ENCODE peak calls at places on chromosomes 6 and 20, in four cellular contexts. One of them, this sample, is unnamed.
A peak's percentile ranks its signal among the peaks of the same experiment; 100 is the strongest.

GRCh38 chr6:43636312-43636667 is 650 bp downstream of the MAD2L1BP start:
- DNase-seq in nephron progenitor cell: no peak
- DNase-seq in fibroblast of villous mesenchyme: peak; percentile 13
- DNase-seq in brain microvascular endothelial cell: peak; percentile 14
- DNase-seq in this sample: no peak

GRCh38 chr6:30727920-30728605 is 7.9 kb downstream of the TUBB start:
- DNase-seq in fibroblast of villous mesenchyme: peak; percentile 58
- DNase-seq in nephron progenitor cell: no peak
- DNase-seq in brain microvascular endothelial cell: no peak
- DNase-seq in this sample: no peak

GRCh38 chr6:78744144-78744543 is 123.2 kb upstream of the IRAK1BP1 start:
- DNase-seq in nephron progenitor cell: no peak
- DNase-seq in brain microvascular endothelial cell: no peak
- DNase-seq in fibroblast of villous mesenchyme: no peak
- DNase-seq in this sample: no peak

GRCh38 chr6:26260791-26261484 is 104.1 kb upstream of the BTN3A2 start:
- DNase-seq in brain microvascular endothelial cell: no peak
- DNase-seq in fibroblast of villous mesenchyme: no peak
- DNase-seq in nephron progenitor cell: no peak
- DNase-seq in this sample: no peak

GRCh38 chr6:43149260-43149659 is 21.8 kb upstream of the SRF start:
- DNase-seq in brain microvascular endothelial cell: no peak
- DNase-seq in fibroblast of villous mesenchyme: no peak
- DNase-seq in nephron progenitor cell: no peak
- DNase-seq in this sample: no peak

GRCh38 chr6:45555981-45556771 is 178.4 kb upstream of the SUPT3H start:
- DNase-seq in brain microvascular endothelial cell: peak; percentile 12
- DNase-seq in nephron progenitor cell: no peak
- DNase-seq in fibroblast of villous mesenchyme: peak; percentile 89
- DNase-seq in this sample: no peak

GRCh38 chr6:99590728-99591672 is 15.6 kb upstream of the PRDM13 start:
- DNase-seq in fibroblast of villous mesenchyme: no peak
- DNase-seq in nephron progenitor cell: peak; percentile 42
- DNase-seq in brain microvascular endothelial cell: no peak
- DNase-seq in this sample: no peak

GRCh38 chr20:3679749-3680700 is 1.8 kb downstream of the ADAM33 start:
- DNase-seq in nephron progenitor cell: no peak
- DNase-seq in brain microvascular endothelial cell: peak; percentile 44
- DNase-seq in fibroblast of villous mesenchyme: peak; percentile 86
- DNase-seq in this sample: no peak

GRCh38 chr6:7161845-7162244 is 54.1 kb downstream of the RREB1 start:
- DNase-seq in nephron progenitor cell: no peak
- DNase-seq in brain microvascular endothelial cell: no peak
- DNase-seq in fibroblast of villous mesenchyme: no peak
- DNase-seq in this sample: no peak

GRCh38 chr20:23178806-23179205 is 92.7 kb upstream of the CD93 start:
- DNase-seq in brain microvascular endothelial cell: no peak
- DNase-seq in fibroblast of villous mesenchyme: no peak
- DNase-seq in nephron progenitor cell: no peak
- DNase-seq in this sample: no peak

GRCh38 chr6:49541210-49541724 is 9.2 kb upstream of the C6orf141 start:
- DNase-seq in brain microvascular endothelial cell: no peak
- DNase-seq in nephron progenitor cell: no peak
- DNase-seq in fibroblast of villous mesenchyme: peak; percentile 93
- DNase-seq in this sample: no peak

GRCh38 chr20:63172726-63173125 is 43.2 kb downstream of the YTHDF1 start:
- DNase-seq in fibroblast of villous mesenchyme: no peak
- DNase-seq in nephron progenitor cell: no peak
- DNase-seq in brain microvascular endothelial cell: no peak
- DNase-seq in this sample: peak; percentile 57

GRCh38 chr6:15770347-15771143 is 107.7 kb upstream of the DTNBP1 start:
- DNase-seq in fibroblast of villous mesenchyme: peak; percentile 50
- DNase-seq in brain microvascular endothelial cell: no peak
- DNase-seq in nephron progenitor cell: no peak
- DNase-seq in this sample: peak; percentile 61
- TF ChIP-seq CTCF in fibroblast of villous mesenchyme: peak; percentile 22
- TF ChIP-seq CTCF in brain microvascular endothelial cell: no peak
- TF ChIP-seq CTCF in nephron progenitor cell: no peak
- TF ChIP-seq CTCF in this sample: no peak

DNA sequence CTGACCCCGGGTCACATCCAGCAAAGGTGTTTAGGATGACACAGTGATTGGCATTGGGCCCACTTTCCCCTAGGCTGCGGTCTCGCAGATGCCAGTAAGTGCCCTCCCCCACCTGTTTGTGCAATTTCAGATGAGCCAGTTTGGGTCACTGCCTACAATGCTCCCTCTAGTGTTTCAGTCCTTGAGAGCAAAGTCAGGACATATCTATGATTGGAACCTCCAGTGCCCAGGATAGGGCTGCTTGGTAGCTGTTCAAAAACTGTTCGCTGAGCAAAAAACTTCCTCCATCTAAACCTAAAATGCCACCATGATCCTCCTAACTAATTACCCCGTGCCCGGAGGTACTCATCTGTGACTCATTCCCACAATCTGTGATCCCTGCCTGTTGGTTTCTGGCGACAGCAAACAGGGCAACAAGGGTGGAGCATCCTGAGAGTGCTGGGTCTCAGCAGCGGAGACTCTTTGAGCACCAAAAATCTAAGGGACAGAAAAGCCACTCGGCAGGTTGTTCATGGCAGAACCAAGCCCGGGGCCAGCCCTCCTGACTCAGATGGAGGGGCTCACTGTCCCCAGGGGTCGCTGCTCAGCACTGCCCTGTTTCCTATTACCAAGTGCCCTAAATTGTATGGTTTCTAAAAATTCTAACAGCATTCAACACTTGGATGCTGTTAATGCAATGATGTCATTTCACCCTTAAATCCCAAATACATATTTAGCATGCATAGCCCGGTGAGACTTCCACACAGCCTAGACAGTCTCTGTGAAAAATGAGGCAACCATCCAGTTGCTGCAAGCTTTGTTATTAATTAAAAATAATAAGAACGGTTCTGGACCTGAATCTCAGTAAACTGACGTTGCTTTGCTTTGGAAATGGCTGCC is 5.0 kb downstream of the VSX1 start:
- DNase-seq in fibroblast of villous mesenchyme: peak; percentile 22
- DNase-seq in nephron progenitor cell: no peak
- DNase-seq in brain microvascular endothelial cell: no peak
- DNase-seq in this sample: no peak
- TF ChIP-seq CTCF in fibroblast of villous mesenchyme: peak; percentile 32
- TF ChIP-seq CTCF in nephron progenitor cell: no peak
- TF ChIP-seq CTCF in brain microvascular endothelial cell: peak; percentile 50
- TF ChIP-seq CTCF in this sample: no peak

GRCh38 chr20:20327756-20328155 is 40.1 kb upstream of the INSM1 start:
- DNase-seq in brain microvascular endothelial cell: no peak
- DNase-seq in fibroblast of villous mesenchyme: peak; percentile 1
- DNase-seq in nephron progenitor cell: no peak
- DNase-seq in this sample: no peak
- TF ChIP-seq CTCF in brain microvascular endothelial cell: no peak
- TF ChIP-seq CTCF in fibroblast of villous mesenchyme: no peak
- TF ChIP-seq CTCF in nephron progenitor cell: no peak
- TF ChIP-seq CTCF in this sample: no peak

GRCh38 chr6:84428300-84428907 is 201.0 kb upstream of the CEP162 start:
- DNase-seq in nephron progenitor cell: peak; percentile 66
- DNase-seq in brain microvascular endothelial cell: peak; percentile 60
- DNase-seq in fibroblast of villous mesenchyme: peak; percentile 62
- DNase-seq in this sample: peak; percentile 25
- TF ChIP-seq CTCF in nephron progenitor cell: peak; percentile 84
- TF ChIP-seq CTCF in brain microvascular endothelial cell: peak; percentile 93
- TF ChIP-seq CTCF in fibroblast of villous mesenchyme: peak; percentile 93
- TF ChIP-seq CTCF in this sample: peak; percentile 50

GRCh38 chr6:155263373-155264063 is at the start of gene CLDN20:
- DNase-seq in fibroblast of villous mesenchyme: no peak
- DNase-seq in nephron progenitor cell: no peak
- DNase-seq in brain microvascular endothelial cell: no peak
- DNase-seq in this sample: no peak

GRCh38 chr6:155267411-155267810 is 3.6 kb downstream of the CLDN20 start:
- DNase-seq in fibroblast of villous mesenchyme: no peak
- DNase-seq in brain microvascular endothelial cell: no peak
- DNase-seq in nephron progenitor cell: no peak
- DNase-seq in this sample: no peak

GRCh38 chr6:155264704-155265320 is 999 bp downstream of the CLDN20 start:
- DNase-seq in brain microvascular endothelial cell: no peak
- DNase-seq in nephron progenitor cell: no peak
- DNase-seq in fibroblast of villous mesenchyme: peak; percentile 65
- DNase-seq in this sample: no peak

GRCh38 chr6:155262655-155263054 is 1.2 kb upstream of the CLDN20 start:
- DNase-seq in fibroblast of villous mesenchyme: no peak
- DNase-seq in nephron progenitor cell: no peak
- DNase-seq in brain microvascular endothelial cell: no peak
- DNase-seq in this sample: no peak

GRCh38 chr6:155265843-155266535 is 2.2 kb downstream of the CLDN20 start:
- DNase-seq in brain microvascular endothelial cell: no peak
- DNase-seq in nephron progenitor cell: no peak
- DNase-seq in fibroblast of villous mesenchyme: no peak
- DNase-seq in this sample: no peak
- TF ChIP-seq CTCF in brain microvascular endothelial cell: peak; percentile 34
- TF ChIP-seq CTCF in nephron progenitor cell: no peak
- TF ChIP-seq CTCF in fibroblast of villous mesenchyme: no peak
- TF ChIP-seq CTCF in this sample: no peak

GRCh38 chr20:38320221-38320620 is 16.3 kb downstream of the BPI start:
- DNase-seq in brain microvascular endothelial cell: peak; percentile 26
- DNase-seq in fibroblast of villous mesenchyme: no peak
- DNase-seq in nephron progenitor cell: no peak
- DNase-seq in this sample: no peak

GRCh38 chr20:38325167-38325566 is 21.1 kb upstream of the LBP start:
- DNase-seq in fibroblast of villous mesenchyme: no peak
- DNase-seq in brain microvascular endothelial cell: no peak
- DNase-seq in nephron progenitor cell: no peak
- DNase-seq in this sample: no peak

GRCh38 chr20:38325905-38326304 is 20.4 kb upstream of the LBP start:
- DNase-seq in nephron progenitor cell: no peak
- DNase-seq in fibroblast of villous mesenchyme: no peak
- DNase-seq in brain microvascular endothelial cell: no peak
- DNase-seq in this sample: no peak

GRCh38 chr20:38324159-38324558 is 20.2 kb downstream of the BPI start:
- DNase-seq in fibroblast of villous mesenchyme: no peak
- DNase-seq in nephron progenitor cell: no peak
- DNase-seq in brain microvascular endothelial cell: no peak
- DNase-seq in this sample: no peak

DNA sequence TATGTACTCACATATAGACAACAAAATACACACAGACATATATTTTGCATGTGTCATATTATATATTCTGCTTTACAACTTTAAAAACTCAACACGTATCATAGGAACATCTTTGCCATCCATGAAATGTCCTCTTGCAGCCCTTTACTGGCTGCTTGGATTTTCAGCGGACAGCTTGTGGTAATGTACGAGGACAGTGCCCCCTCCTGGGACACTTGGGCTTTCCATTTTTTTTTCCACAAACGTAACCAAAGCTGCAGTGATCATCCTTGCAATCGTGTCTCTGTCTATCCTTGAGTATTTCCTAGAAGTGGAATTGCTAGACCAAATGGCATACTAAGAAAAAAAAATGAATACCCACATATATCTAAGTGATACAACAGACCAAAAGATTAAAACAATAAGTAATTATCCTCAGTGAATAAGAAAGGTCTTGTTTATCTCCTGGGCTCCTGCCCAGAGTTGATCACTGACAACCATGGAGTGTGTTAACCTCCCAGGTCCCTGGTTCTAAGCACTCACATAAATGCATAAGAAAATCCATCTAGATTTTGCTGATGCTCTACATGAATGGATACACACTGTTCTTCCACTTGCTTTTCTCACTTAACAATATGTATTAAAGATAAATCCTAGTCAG is 18.1 kb downstream of the BPI start:
- DNase-seq in nephron progenitor cell: peak; percentile 50
- DNase-seq in brain microvascular endothelial cell: peak; percentile 73
- DNase-seq in fibroblast of villous mesenchyme: peak; percentile 72
- DNase-seq in this sample: no peak
- TF ChIP-seq CTCF in nephron progenitor cell: peak; percentile 69
- TF ChIP-seq CTCF in brain microvascular endothelial cell: peak; percentile 87
- TF ChIP-seq CTCF in fibroblast of villous mesenchyme: peak; percentile 74
- TF ChIP-seq CTCF in this sample: no peak

DNA sequence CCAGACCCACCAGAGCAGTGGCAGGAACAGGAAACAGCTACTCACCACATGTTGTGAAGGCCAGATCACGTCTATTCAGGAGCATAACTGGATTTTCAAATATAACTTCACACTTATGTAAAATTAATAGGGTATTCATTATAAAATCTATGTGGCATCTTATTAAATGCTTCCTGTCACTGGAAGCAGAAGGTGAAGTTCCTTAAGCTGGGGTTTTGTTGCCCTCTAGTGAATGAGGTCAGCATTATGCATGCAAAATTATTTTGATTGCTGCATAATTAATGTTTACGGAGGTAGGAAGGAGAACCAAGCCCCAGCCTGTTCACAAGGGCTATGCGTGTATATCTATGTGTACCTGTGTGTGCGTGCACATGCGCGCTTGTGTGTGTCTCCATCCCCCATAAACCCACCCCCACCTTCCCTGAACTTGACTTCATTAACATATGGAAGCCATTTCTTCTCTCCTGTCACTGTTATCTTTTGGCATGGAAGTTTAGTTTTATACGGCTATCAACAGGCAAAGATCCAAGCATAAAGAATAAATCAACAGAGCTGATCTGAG is 90.3 kb upstream of the CDH4 start:
- DNase-seq in fibroblast of villous mesenchyme: peak; percentile 4
- DNase-seq in nephron progenitor cell: no peak
- DNase-seq in brain microvascular endothelial cell: no peak
- DNase-seq in this sample: no peak
- TF ChIP-seq CTCF in fibroblast of villous mesenchyme: no peak
- TF ChIP-seq CTCF in nephron progenitor cell: no peak
- TF ChIP-seq CTCF in brain microvascular endothelial cell: peak; percentile 19
- TF ChIP-seq CTCF in this sample: no peak

This sample was measured in GM20000.